ENCODE peak calls at places on chromosomes 2 and 18, in four cellular contexts. I is T-helper 1 cell, H is GM23338, A is mesendoderm. Q is an unnamed sample.

GRCh38 chr18:48036641-48037421 is 106.4 kb upstream of the SMAD2 start:
- DNase-seq in I (no peak), H (no peak), A (no peak), Q (no peak)

GRCh38 chr2:72148391-72148974 is 821 bp upstream of the CYP26B1 start:
- DNase-seq in I (no peak), H (peak), A (no peak), Q (no peak)

GRCh38 chr2:25825238-25825637 is 53.0 kb downstream of the ASXL2 start:
- DNase-seq in I (no peak), H (no peak), A (no peak), Q (no peak)

GRCh38 chr18:58882681-58883080 is 18.0 kb downstream of the ZNF532 start:
- DNase-seq in I (no peak), H (no peak), A (peak), Q (no peak)

GRCh38 chr2:71659868-71660518 is 206.6 kb downstream of the DYSF start:
- DNase-seq in I (no peak), H (no peak), A (no peak), Q (no peak)

GRCh38 chr2:2291500-2292260 is 39.4 kb downstream of the MYT1L start:
- DNase-seq in I (no peak), H (peak), A (peak), Q (peak)

GRCh38 chr2:39530423-39530866 is 93.4 kb upstream of the MAP4K3 start:
- DNase-seq in I (no peak), H (no peak), A (no peak), Q (no peak)

GRCh38 chr2:205627085-205627484 is 55.2 kb upstream of the NRP2 start:
- DNase-seq in I (no peak), H (no peak), A (no peak), Q (no peak)

GRCh38 chr2:67108231-67108630 is 288.9 kb upstream of the ETAA1 start:
- DNase-seq in I (no peak), H (no peak), A (no peak), Q (no peak)

GRCh38 chr2:136154384-136154783 is 36.4 kb upstream of the CXCR4 start:
- DNase-seq in I (no peak), H (no peak), A (no peak), Q (no peak)

GRCh38 chr2:19682493-19682892 is 219.3 kb downstream of the TTC32 start:
- DNase-seq in I (no peak), H (no peak), A (no peak), Q (no peak)

GRCh38 chr2:198448803-198449202 is 644.4 kb downstream of the PLCL1 start:
- DNase-seq in I (no peak), H (no peak), A (no peak), Q (no peak)

GRCh38 chr18:7601249-7601620 is 34.1 kb downstream of the PTPRM start:
- DNase-seq in I (no peak), H (peak), A (peak), Q (no peak)

GRCh38 chr2:152472524-152472923 is 137.6 kb downstream of the FMNL2 start:
- DNase-seq in I (no peak), H (no peak), A (peak), Q (no peak)

Q was measured in retina.